ENCODE peak calls at places on chromosomes 11 and 22, in seven cellular contexts. One of them, this sample, is unnamed.

GRCh38 chr22:41417622-41418390 is 28.8 kb downstream of the TOB2 start:
- DNase-seq in NCI-H1417: no peak
- DNase-seq in left ventricle myocardium inferior: peak
- DNase-seq in stimulated activated CD4-positive, alpha-beta T cell treated with anti-CD3 and anti-CD28 coated beads, Interleukin-1b, Interleukin-23, amount 100 ng/mL, for 1 hour: no peak
- DNase-seq in AG20443: peak
- DNase-seq in KG1: no peak
- DNase-seq in NCI-H82: peak
- DNase-seq in this sample: no peak

GRCh38 chr22:40637181-40638150 is 947 bp upstream of the MRTFA start:
- DNase-seq in AG20443: peak
- DNase-seq in KG1: peak
- DNase-seq in NCI-H82: peak
- DNase-seq in NCI-H1417: no peak
- DNase-seq in left ventricle myocardium inferior: peak
- DNase-seq in stimulated activated CD4-positive, alpha-beta T cell treated with anti-CD3 and anti-CD28 coated beads, Interleukin-1b, Interleukin-23, amount 100 ng/mL, for 1 hour: peak
- DNase-seq in this sample: no peak

GRCh38 chr11:2468363-2469240 is 23.8 kb downstream of the KCNQ1 start:
- DNase-seq in NCI-H82: no peak
- DNase-seq in AG20443: peak
- DNase-seq in KG1: no peak
- DNase-seq in left ventricle myocardium inferior: no peak
- DNase-seq in NCI-H1417: no peak
- DNase-seq in stimulated activated CD4-positive, alpha-beta T cell treated with anti-CD3 and anti-CD28 coated beads, Interleukin-1b, Interleukin-23, amount 100 ng/mL, for 1 hour: no peak
- DNase-seq in this sample: no peak

GRCh38 chr11:27431808-27432207 is 40.8 kb downstream of the LGR4 start:
- DNase-seq in AG20443: no peak
- DNase-seq in left ventricle myocardium inferior: no peak
- DNase-seq in NCI-H1417: no peak
- DNase-seq in NCI-H82: no peak
- DNase-seq in KG1: no peak
- DNase-seq in stimulated activated CD4-positive, alpha-beta T cell treated with anti-CD3 and anti-CD28 coated beads, Interleukin-1b, Interleukin-23, amount 100 ng/mL, for 1 hour: no peak
- DNase-seq in this sample: no peak

GRCh38 chr22:33073989-33074391 is 15.8 kb upstream of the SYN3 start:
- DNase-seq in left ventricle myocardium inferior: no peak
- DNase-seq in NCI-H82: no peak
- DNase-seq in KG1: no peak
- DNase-seq in NCI-H1417: no peak
- DNase-seq in AG20443: no peak
- DNase-seq in stimulated activated CD4-positive, alpha-beta T cell treated with anti-CD3 and anti-CD28 coated beads, Interleukin-1b, Interleukin-23, amount 100 ng/mL, for 1 hour: no peak
- DNase-seq in this sample: no peak

GRCh38 chr11:57776101-57776511 is 14.5 kb downstream of the CTNND1 start:
- DNase-seq in stimulated activated CD4-positive, alpha-beta T cell treated with anti-CD3 and anti-CD28 coated beads, Interleukin-1b, Interleukin-23, amount 100 ng/mL, for 1 hour: no peak
- DNase-seq in AG20443: peak
- DNase-seq in NCI-H1417: no peak
- DNase-seq in KG1: no peak
- DNase-seq in NCI-H82: peak
- DNase-seq in left ventricle myocardium inferior: peak
- DNase-seq in this sample: no peak

GRCh38 chr11:96655474-96655873 is 265.7 kb downstream of the JRKL start:
- DNase-seq in AG20443: no peak
- DNase-seq in NCI-H1417: no peak
- DNase-seq in left ventricle myocardium inferior: no peak
- DNase-seq in NCI-H82: no peak
- DNase-seq in stimulated activated CD4-positive, alpha-beta T cell treated with anti-CD3 and anti-CD28 coated beads, Interleukin-1b, Interleukin-23, amount 100 ng/mL, for 1 hour: no peak
- DNase-seq in KG1: no peak
- DNase-seq in this sample: no peak

GRCh38 chr11:59193741-59194140 is 19.0 kb downstream of the MPEG1 start:
- DNase-seq in NCI-H82: no peak
- DNase-seq in NCI-H1417: no peak
- DNase-seq in KG1: no peak
- DNase-seq in stimulated activated CD4-positive, alpha-beta T cell treated with anti-CD3 and anti-CD28 coated beads, Interleukin-1b, Interleukin-23, amount 100 ng/mL, for 1 hour: no peak
- DNase-seq in left ventricle myocardium inferior: no peak
- DNase-seq in AG20443: no peak
- DNase-seq in this sample: no peak

GRCh38 chr11:19976281-19976941 is 183.9 kb downstream of the DBX1 start:
- DNase-seq in KG1: no peak
- DNase-seq in NCI-H1417: no peak
- DNase-seq in AG20443: no peak
- DNase-seq in NCI-H82: no peak
- DNase-seq in left ventricle myocardium inferior: no peak
- DNase-seq in stimulated activated CD4-positive, alpha-beta T cell treated with anti-CD3 and anti-CD28 coated beads, Interleukin-1b, Interleukin-23, amount 100 ng/mL, for 1 hour: no peak
- DNase-seq in this sample: no peak

GRCh38 chr11:74739546-74740270 is 8.5 kb upstream of the CHRDL2 start:
- DNase-seq in NCI-H1417: no peak
- DNase-seq in KG1: peak
- DNase-seq in NCI-H82: peak
- DNase-seq in left ventricle myocardium inferior: peak
- DNase-seq in stimulated activated CD4-positive, alpha-beta T cell treated with anti-CD3 and anti-CD28 coated beads, Interleukin-1b, Interleukin-23, amount 100 ng/mL, for 1 hour: no peak
- DNase-seq in AG20443: peak
- DNase-seq in this sample: peak

GRCh38 chr22:38202437-38203089 is 769 bp downstream of the MAFF start:
- DNase-seq in NCI-H1417: peak
- DNase-seq in AG20443: peak
- DNase-seq in KG1: no peak
- DNase-seq in stimulated activated CD4-positive, alpha-beta T cell treated with anti-CD3 and anti-CD28 coated beads, Interleukin-1b, Interleukin-23, amount 100 ng/mL, for 1 hour: no peak
- DNase-seq in NCI-H82: peak
- DNase-seq in left ventricle myocardium inferior: peak
- DNase-seq in this sample: peak

GRCh38 chr11:82978422-82979099 is 77.0 kb downstream of the DDIAS start:
- DNase-seq in stimulated activated CD4-positive, alpha-beta T cell treated with anti-CD3 and anti-CD28 coated beads, Interleukin-1b, Interleukin-23, amount 100 ng/mL, for 1 hour: no peak
- DNase-seq in AG20443: peak
- DNase-seq in NCI-H82: no peak
- DNase-seq in KG1: no peak
- DNase-seq in NCI-H1417: no peak
- DNase-seq in left ventricle myocardium inferior: no peak
- DNase-seq in this sample: peak

GRCh38 chr22:20952544-20953341 is 14.3 kb upstream of the AIFM3 start:
- DNase-seq in left ventricle myocardium inferior: no peak
- DNase-seq in KG1: no peak
- DNase-seq in AG20443: no peak
- DNase-seq in NCI-H82: no peak
- DNase-seq in NCI-H1417: peak
- DNase-seq in stimulated activated CD4-positive, alpha-beta T cell treated with anti-CD3 and anti-CD28 coated beads, Interleukin-1b, Interleukin-23, amount 100 ng/mL, for 1 hour: no peak
- DNase-seq in this sample: no peak

GRCh38 chr11:134861490-134862107 is 449.6 kb upstream of the B3GAT1 start:
- DNase-seq in left ventricle myocardium inferior: no peak
- DNase-seq in NCI-H1417: no peak
- DNase-seq in NCI-H82: peak
- DNase-seq in KG1: no peak
- DNase-seq in stimulated activated CD4-positive, alpha-beta T cell treated with anti-CD3 and anti-CD28 coated beads, Interleukin-1b, Interleukin-23, amount 100 ng/mL, for 1 hour: no peak
- DNase-seq in AG20443: no peak
- DNase-seq in this sample: no peak

GRCh38 chr22:46596032-46596441 is 24.1 kb upstream of the GRAMD4 start:
- DNase-seq in NCI-H82: peak
- DNase-seq in NCI-H1417: no peak
- DNase-seq in AG20443: peak
- DNase-seq in KG1: no peak
- DNase-seq in left ventricle myocardium inferior: peak
- DNase-seq in stimulated activated CD4-positive, alpha-beta T cell treated with anti-CD3 and anti-CD28 coated beads, Interleukin-1b, Interleukin-23, amount 100 ng/mL, for 1 hour: no peak
- DNase-seq in this sample: no peak

GRCh38 chr22:18056802-18057474 is 20.9 kb upstream of the PEX26 start:
- DNase-seq in stimulated activated CD4-positive, alpha-beta T cell treated with anti-CD3 and anti-CD28 coated beads, Interleukin-1b, Interleukin-23, amount 100 ng/mL, for 1 hour: no peak
- DNase-seq in NCI-H1417: peak
- DNase-seq in NCI-H82: no peak
- DNase-seq in left ventricle myocardium inferior: no peak
- DNase-seq in KG1: no peak
- DNase-seq in AG20443: no peak
- DNase-seq in this sample: no peak

This sample was measured in AG09309.